ENCODE peak calls at places on chromosomes 1 and 21, in five cellular contexts. B is tibial artery, X is mammary epithelial cell, R is fibroblast of lung, J is AG04450. G is an unnamed sample. For H3K27me3, the result is how much of the 10 kb centered on the place peaks cover.

GRCh38 chr1:2789164-2789985 is 12.1 kb downstream of the TTC34 start:
- DNase-seq in B (no peak), X (no peak), R (no peak), J (no peak), G (no peak)

GRCh38 chr1:12592496-12592895 is 25.5 kb downstream of the DHRS3 start:
- DNase-seq in B (no peak), X (no peak), R (no peak), J (no peak), G (no peak)

GRCh38 chr21:38525454-38525853 is 27.2 kb upstream of the ERG start:
- DNase-seq in B (no peak), X (no peak), R (no peak), J (no peak), G (no peak)

GRCh38 chr1:15153184-15153841 is at the start of gene TMEM51:
- DNase-seq in B (no peak), X (peak), R (peak), J (no peak), G (no peak)

GRCh38 chr1:158324375-158324774 is 7.0 kb downstream of the CD1B start:
- DNase-seq in B (no peak), X (no peak), R (no peak), J (no peak), G (no peak)

GRCh38 chr1:207883104-207883651 is 27.7 kb downstream of the CD34 start:
- DNase-seq in B (no peak), X (no peak), R (no peak), J (no peak), G (no peak)

GRCh38 chr1:92858564-92859399 is 26.9 kb downstream of the RPL5 start:
- DNase-seq in B (peak), X (peak), R (peak), J (peak), G (peak)

GRCh38 chr1:223704921-223705878 is 7.1 kb upstream of the CAPN2 start:
- DNase-seq in B (no peak), X (no peak), R (peak), J (no peak), G (no peak)

GRCh38 chr21:16377120-16377658 is 647.4 kb downstream of the USP25 start:
- DNase-seq in B (no peak), X (no peak), R (peak), J (no peak), G (no peak)

GRCh38 chr1:162366149-162366548 is 10.5 kb downstream of the SPATA46 start:
- DNase-seq in B (no peak), X (no peak), R (peak), J (no peak), G (no peak)

GRCh38 chr21:28272272-28272992 is 720.2 kb downstream of the LTN1 start:
- DNase-seq in B (no peak), X (no peak), R (no peak), J (no peak), G (no peak)

GRCh38 chr1:191608367-191608766 is 549.9 kb upstream of the RGS18 start:
- DNase-seq in B (no peak), X (peak), R (peak), J (no peak), G (peak)

GRCh38 chr1:109274533-109275476 is 8.1 kb downstream of the PSRC1 start:
- DNase-seq in B (peak), X (peak), R (peak), J (no peak), G (peak)

GRCh38 chr1:19381261-19381660 is 69.1 kb downstream of the SLC66A1 start:
- DNase-seq in B (no peak), X (no peak), R (no peak), J (no peak), G (no peak)

GRCh38 chr21:25988738-25989137 is 181.8 kb downstream of the APP start:
- DNase-seq in B (no peak), X (no peak), R (no peak), J (no peak), G (no peak)

GRCh38 chr21:31198575-31198974 is 145.5 kb downstream of the TIAM1 start:
- DNase-seq in B (no peak), X (peak), R (peak), J (peak), G (no peak)

GRCh38 chr1:186212574-186213224 is 162.4 kb downstream of the TPR start:
- DNase-seq in B (no peak), X (peak), R (peak), J (peak), G (peak)

GRCh38 chr1:191134796-191135195 is 657.1 kb upstream of the BRINP3 start:
- DNase-seq in B (no peak), X (no peak), R (peak), J (no peak), G (no peak)

GRCh38 chr21:34960672-34961071 is 88.4 kb downstream of the RUNX1 start:
- DNase-seq in B (no peak), X (no peak), R (no peak), J (no peak), G (no peak)

GRCh38 chr1:152397474-152397873 is 16.6 kb downstream of the CRNN start:
- DNase-seq in B (no peak), X (no peak), R (no peak), J (no peak), G (no peak)

GRCh38 chr21:42658320-42659105 is 5.1 kb downstream of the PDE9A start:
- DNase-seq in B (no peak), X (no peak), R (no peak), J (no peak), G (no peak)

GRCh38 chr1:211944733-211945500 is 90.4 kb downstream of the INTS7 start:
- DNase-seq in B (no peak), X (peak), R (peak), J (no peak), G (peak)

GRCh38 chr1:116020668-116021272 is 44.5 kb downstream of the SLC22A15 start:
- DNase-seq in B (peak), X (peak), R (peak), J (no peak), G (peak)

GRCh38 chr1:19307804-19308508 is 4.0 kb downstream of the AKR7A2 start:
- DNase-seq in B (no peak), X (no peak), R (no peak), J (no peak), G (no peak)

GRCh38 chr1:116415699-116416533 is 42.9 kb downstream of the ATP1A1 start:
- DNase-seq in B (no peak), X (no peak), R (no peak), J (no peak), G (no peak)

GRCh38 chr1:237124856-237125462 is 83.0 kb downstream of the RYR2 start:
- DNase-seq in B (no peak), X (no peak), R (no peak), J (no peak), G (no peak)

GRCh38 chr1:6785721-6786505 is 659 bp downstream of the CAMTA1 start:
- DNase-seq in B (peak), X (peak), R (no peak), J (no peak), G (no peak)

GRCh38 chr1:40067023-40067422 is 26.5 kb downstream of the CAP1 start:
- DNase-seq in B (no peak), X (peak), R (peak), J (no peak), G (no peak)

GRCh38 chr1:211735208-211736170 is 60.1 kb upstream of the NEK2 start:
- DNase-seq in B (no peak), X (peak), R (peak), J (peak), G (peak)

DNA sequence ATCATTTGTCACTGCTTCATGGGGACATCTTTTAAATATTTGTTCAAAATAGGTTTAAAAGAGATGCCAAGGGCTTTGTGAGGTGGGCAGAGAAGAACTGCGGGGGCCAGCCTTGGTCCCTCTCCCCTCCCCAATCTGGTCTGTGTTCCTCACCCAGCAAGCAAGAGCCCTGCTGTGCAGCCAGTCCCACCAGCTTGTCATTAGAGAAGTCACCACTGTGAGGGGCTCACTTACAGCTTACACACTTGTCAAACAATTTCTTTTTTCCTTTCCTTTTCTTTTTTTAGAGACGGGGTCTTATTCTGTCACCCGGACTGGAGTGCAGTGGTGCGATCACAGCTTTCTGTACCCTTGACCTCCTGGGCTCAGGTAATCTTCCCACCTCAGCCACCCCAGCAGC is 10.3 kb upstream of the CDK18 start:
- DNase-seq in B (no peak), X (no peak), R (no peak), J (no peak), G (no peak)
- TF ChIP-seq CTCF in B (no peak), X (no peak), R (no peak), J (no peak), G (no peak)

GRCh38 chr21:33019516-33019884 is 6.2 kb upstream of the OLIG2 start:
- DNase-seq in B (no peak), X (no peak), R (no peak), J (no peak), G (no peak)

GRCh38 chr21:33021150-33021549 is 4.6 kb upstream of the OLIG2 start:
- DNase-seq in B (no peak), X (no peak), R (no peak), J (no peak), G (no peak)

GRCh38 chr21:33018707-33019455 is 6.9 kb upstream of the OLIG2 start:
- DNase-seq in B (no peak), X (no peak), R (no peak), J (no peak), G (no peak)

GRCh38 chr21:33020558-33021100 is 5.1 kb upstream of the OLIG2 start:
- DNase-seq in B (no peak), X (no peak), R (no peak), J (no peak), G (no peak)

GRCh38 chr21:33019885-33020557 is 5.7 kb upstream of the OLIG2 start:
- DNase-seq in B (no peak), X (no peak), R (no peak), J (no peak), G (no peak)
- H3K27me3 ChIP-seq in B (under half), X (half or more), R (half or more), J (half or more), G (half or more)

DNA sequence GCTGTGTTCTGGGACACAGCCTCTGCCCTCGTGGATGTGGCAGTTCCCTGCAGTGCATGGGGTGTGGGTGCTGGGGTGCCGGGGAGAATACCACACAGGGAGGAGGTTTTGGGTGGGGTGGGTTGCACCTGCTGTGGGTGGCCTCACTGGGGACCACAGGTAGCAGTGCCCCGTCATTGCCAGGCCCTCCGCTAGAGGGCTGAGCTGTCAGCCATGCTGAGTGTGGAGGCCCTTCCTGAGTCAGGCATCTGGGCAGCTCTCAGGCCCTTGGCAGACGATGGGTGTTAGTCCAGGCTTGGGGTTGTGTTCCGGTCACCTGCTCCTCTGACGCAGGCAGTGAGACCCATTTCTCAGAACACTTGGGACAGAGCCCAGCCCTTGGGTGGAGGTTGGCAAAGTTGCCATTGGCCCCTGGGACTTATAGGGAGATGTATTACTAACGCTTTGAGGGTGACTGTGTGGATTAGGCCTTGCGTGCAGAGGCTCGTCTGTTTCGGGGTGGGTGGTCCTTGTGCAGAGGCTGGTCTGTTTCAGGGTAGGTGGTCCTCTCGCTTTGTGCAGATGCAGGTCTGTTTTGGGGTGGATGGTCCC is 23.9 kb downstream of the PCNT start:
- DNase-seq in B (no peak), X (no peak), R (peak), J (no peak), G (no peak)
- TF ChIP-seq CTCF in B (no peak), X (no peak), R (peak), J (no peak), G (peak)

DNA sequence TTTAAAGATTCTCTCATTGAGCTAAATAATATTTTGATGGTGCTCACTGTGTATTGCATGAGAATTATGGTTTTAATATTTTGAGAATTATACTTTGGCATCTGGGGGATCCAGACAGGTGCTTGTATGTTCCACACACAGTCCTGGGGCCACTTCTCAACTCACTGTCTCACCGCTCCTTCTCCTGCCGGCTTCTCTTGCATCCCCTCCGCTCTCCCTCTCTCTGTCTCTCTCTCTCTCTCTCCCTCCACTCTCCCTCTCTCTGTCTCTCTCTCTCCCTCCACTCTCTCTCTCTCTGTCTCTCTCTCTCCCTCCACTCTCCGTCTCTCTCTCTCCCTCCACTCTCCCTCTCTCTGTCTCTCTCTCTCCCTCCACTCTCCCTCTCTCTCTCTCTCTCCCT is 32.2 kb upstream of the ZC3H12A start:
- DNase-seq in B (no peak), X (no peak), R (no peak), J (no peak), G (no peak)
- H3K27me3 ChIP-seq in B (under half), X (under half), R (under half), J (under half), G (under half)

GRCh38 chr1:101136739-101137138 is 100.1 kb upstream of the S1PR1 start:
- DNase-seq in B (no peak), X (no peak), R (peak), J (no peak), G (no peak)
- TF ChIP-seq CTCF in B (no peak), X (no peak), R (no peak), J (peak), G (no peak)

GRCh38 chr1:62282909-62283308 is 36.3 kb downstream of the KANK4 start:
- DNase-seq in B (no peak), X (no peak), R (no peak), J (no peak), G (no peak)
- H3K27me3 ChIP-seq in B (under half), X (under half), R (under half), J (under half), G (under half)

DNA sequence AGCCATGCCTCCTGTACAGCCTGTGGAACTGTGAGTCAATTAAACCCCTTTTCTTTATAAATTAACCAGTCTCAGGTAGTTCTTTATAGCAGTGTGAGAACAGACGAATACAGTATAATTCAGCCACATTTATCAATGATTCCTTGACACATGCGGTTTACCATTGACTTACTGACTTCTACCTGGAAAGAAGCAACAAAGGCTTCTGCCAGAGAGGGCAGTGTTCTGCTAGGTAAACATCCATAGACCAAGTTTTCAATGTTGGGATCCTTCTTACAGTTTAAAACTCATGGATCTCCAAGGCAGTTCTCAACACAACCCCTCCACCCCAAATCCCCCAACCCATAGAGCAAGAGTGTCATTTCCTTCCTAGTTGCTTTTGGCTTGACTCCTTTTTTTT is 150.6 kb downstream of the ZNF648 start:
- DNase-seq in B (no peak), X (no peak), R (no peak), J (no peak), G (no peak)
- TF ChIP-seq CTCF in B (no peak), X (peak), R (no peak), J (no peak), G (peak)

DNA sequence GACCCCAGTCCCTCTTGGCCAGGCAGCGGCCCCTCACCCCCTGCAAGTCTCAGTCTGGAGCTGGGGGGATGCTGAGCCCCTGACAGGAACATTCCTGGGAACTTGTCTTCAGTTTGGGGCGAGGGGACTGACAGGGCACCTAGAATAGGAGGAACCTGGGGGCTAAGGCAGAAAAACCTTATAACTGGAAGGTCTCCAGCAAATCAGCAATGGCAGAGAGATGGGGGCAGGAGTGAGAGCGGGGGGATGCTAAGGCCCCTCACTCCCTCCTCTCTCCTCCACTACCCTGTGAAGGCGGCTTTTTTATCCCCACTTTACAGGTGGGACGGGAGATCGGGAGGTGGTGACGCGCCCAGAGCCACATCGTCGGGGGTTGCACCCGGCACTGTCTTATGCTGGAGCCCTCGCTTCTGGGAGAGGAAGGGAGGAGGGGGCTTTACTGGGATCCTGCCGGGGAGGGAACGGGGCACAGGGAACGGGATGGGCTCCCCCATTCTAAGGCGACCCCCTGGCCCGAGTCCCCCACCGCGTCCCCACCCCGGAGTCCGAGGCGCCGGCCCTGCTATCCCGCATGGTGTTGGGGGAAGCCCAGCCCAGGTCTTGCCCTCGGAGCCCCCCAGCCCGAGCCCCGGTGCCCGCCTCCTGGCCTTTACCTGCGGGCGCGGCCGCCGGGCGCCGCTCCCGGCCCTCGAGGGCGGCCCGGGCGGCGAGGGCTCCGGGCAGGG is 456 bp downstream of the COL8A2 start:
- DNase-seq in B (no peak), X (no peak), R (no peak), J (no peak), G (no peak)
- H3K27me3 ChIP-seq in B (under half), X (under half), R (under half), J (under half), G (under half)

GRCh38 chr1:58815680-58816071 is 31.8 kb upstream of the JUN start:
- DNase-seq in B (no peak), X (peak), R (no peak), J (no peak), G (no peak)

GRCh38 chr1:58815069-58815679 is 31.3 kb upstream of the JUN start:
- DNase-seq in B (peak), X (peak), R (peak), J (peak), G (peak)

GRCh38 chr1:58814251-58815068 is 30.6 kb upstream of the JUN start:
- DNase-seq in B (peak), X (peak), R (peak), J (no peak), G (no peak)

GRCh38 chr1:58816747-58817221 is 32.9 kb upstream of the JUN start:
- DNase-seq in B (no peak), X (no peak), R (peak), J (no peak), G (no peak)

DNA sequence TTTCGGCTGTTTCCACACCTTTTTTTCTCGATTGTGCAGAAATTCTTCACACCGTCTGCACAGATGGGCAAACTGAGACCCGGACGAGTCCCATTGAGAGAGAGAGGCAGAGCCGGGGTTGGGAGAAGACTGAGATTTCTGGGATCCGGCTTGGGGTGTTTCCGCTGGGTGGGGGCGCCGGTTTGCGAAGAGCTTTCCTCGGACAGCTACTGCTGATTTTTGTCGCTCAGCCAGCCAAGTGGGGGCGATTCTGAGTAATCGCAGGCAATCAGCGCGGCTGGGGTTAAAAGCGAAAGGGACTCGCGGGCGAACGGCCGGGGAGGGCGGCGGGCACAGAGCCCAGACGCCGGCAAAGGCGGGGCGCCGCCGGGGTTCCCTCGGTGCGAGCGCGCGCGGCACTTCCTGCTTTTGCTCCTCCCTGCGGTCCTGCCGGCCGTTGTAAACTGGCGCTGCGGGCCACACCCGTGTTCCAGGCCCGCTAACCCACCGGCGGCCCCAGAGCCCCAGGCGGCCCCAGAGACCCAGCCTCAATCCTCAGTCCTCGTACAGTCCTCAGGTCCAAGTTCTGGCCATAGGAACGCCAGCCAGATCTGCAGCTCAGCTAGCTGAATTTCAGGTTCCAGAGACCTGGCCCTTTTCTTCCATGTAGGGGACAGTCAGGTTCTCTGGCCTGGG is 32.4 kb upstream of the JUN start:
- DNase-seq in B (peak), X (peak), R (peak), J (peak), G (no peak)
- TF ChIP-seq CTCF in B (no peak), X (no peak), R (no peak), J (peak), G (peak)

DNA sequence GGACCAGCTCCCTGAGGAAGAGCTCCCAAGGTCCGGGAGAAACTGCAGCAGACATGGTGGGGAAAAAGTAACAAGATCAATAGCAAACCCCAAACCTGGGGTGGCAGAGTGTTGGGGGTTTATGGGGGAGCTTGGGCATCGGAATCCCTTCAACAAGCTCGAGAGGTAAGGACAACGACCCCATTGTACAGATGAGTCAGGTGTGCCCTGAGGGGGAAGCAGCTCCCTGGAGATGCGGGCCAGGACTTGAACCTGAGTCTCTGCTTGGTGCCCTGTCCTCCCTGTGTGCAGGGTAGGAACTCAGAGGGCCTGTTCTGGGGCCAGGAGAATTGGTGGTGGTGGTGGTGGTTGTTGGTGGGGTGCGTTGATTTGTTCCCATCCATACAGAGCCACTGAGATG is 125.4 kb downstream of the PTPRU start:
- DNase-seq in B (no peak), X (peak), R (no peak), J (no peak), G (no peak)
- H3K27me3 ChIP-seq in B (under half), X (under half), R (under half), J (under half), G (under half)

G was measured in kidney epithelial cell.